ENCODE peak calls at places on chromosomes 1 and 21, in seven cellular contexts. One of them, this sample, is unnamed.

GRCh38 chr1:153611024-153611352 is 1.9 kb downstream of the S100A16 start:
- DNase-seq in AG10803: peak; percentile 48
- DNase-seq in amygdala: no peak
- DNase-seq in EH: peak; percentile 47
- DNase-seq in pancreas: no peak
- DNase-seq in Daoy: peak; percentile 37
- DNase-seq in KG1: no peak
- DNase-seq in this sample: no peak

GRCh38 chr1:19814681-19815503 is at the start of gene RNF186:
- DNase-seq in AG10803: no peak
- DNase-seq in Daoy: no peak
- DNase-seq in KG1: no peak
- DNase-seq in amygdala: no peak
- DNase-seq in pancreas: peak; percentile 94
- DNase-seq in EH: no peak
- DNase-seq in this sample: no peak

GRCh38 chr1:15116966-15117365 is 36.6 kb upstream of the TMEM51 start:
- DNase-seq in EH: no peak
- DNase-seq in AG10803: no peak
- DNase-seq in amygdala: no peak
- DNase-seq in pancreas: peak; percentile 70
- DNase-seq in Daoy: no peak
- DNase-seq in KG1: no peak
- DNase-seq in this sample: no peak

GRCh38 chr1:169012416-169012815 is 94.1 kb upstream of the ATP1B1 start:
- DNase-seq in AG10803: no peak
- DNase-seq in EH: no peak
- DNase-seq in amygdala: no peak
- DNase-seq in KG1: no peak
- DNase-seq in pancreas: no peak
- DNase-seq in Daoy: no peak
- DNase-seq in this sample: no peak

GRCh38 chr21:38985423-38986378 is 180.0 kb downstream of the ETS2 start:
- DNase-seq in Daoy: peak; percentile 97
- DNase-seq in amygdala: no peak
- DNase-seq in AG10803: peak; percentile 99
- DNase-seq in pancreas: peak; percentile 35
- DNase-seq in EH: peak; percentile 91
- DNase-seq in KG1: peak; percentile 78
- DNase-seq in this sample: no peak

GRCh38 chr1:153353226-153353947 is 4.3 kb upstream of the S100A9 start:
- DNase-seq in amygdala: no peak
- DNase-seq in pancreas: no peak
- DNase-seq in AG10803: no peak
- DNase-seq in KG1: no peak
- DNase-seq in Daoy: peak; percentile 33
- DNase-seq in EH: peak; percentile 7
- DNase-seq in this sample: peak; percentile 44

GRCh38 chr21:31873696-31874599 is 1.1 kb downstream of the HUNK start:
- DNase-seq in AG10803: peak; percentile 39
- DNase-seq in pancreas: peak; percentile 71
- DNase-seq in KG1: no peak
- DNase-seq in amygdala: no peak
- DNase-seq in Daoy: peak; percentile 75
- DNase-seq in EH: peak; percentile 37
- DNase-seq in this sample: peak; percentile 9

GRCh38 chr1:7581754-7582264 is 189.3 kb upstream of the VAMP3 start:
- DNase-seq in Daoy: no peak
- DNase-seq in pancreas: no peak
- DNase-seq in amygdala: no peak
- DNase-seq in AG10803: peak; percentile 8
- DNase-seq in EH: no peak
- DNase-seq in KG1: no peak
- DNase-seq in this sample: no peak

GRCh38 chr1:43582162-43582566 is 51.5 kb downstream of the PTPRF start:
- DNase-seq in pancreas: no peak
- DNase-seq in amygdala: no peak
- DNase-seq in Daoy: peak; percentile 97
- DNase-seq in AG10803: peak; percentile 89
- DNase-seq in EH: peak; percentile 92
- DNase-seq in KG1: no peak
- DNase-seq in this sample: peak; percentile 12

GRCh38 chr1:107529511-107530149 is 388.8 kb downstream of the NTNG1 start:
- DNase-seq in Daoy: peak; percentile 54
- DNase-seq in amygdala: no peak
- DNase-seq in AG10803: peak; percentile 73
- DNase-seq in EH: peak; percentile 30
- DNase-seq in KG1: peak; percentile 3
- DNase-seq in pancreas: no peak
- DNase-seq in this sample: peak; percentile 87

GRCh38 chr1:205750683-205751651 is 985 bp upstream of the NUCKS1 start:
- DNase-seq in AG10803: no peak
- DNase-seq in amygdala: no peak
- DNase-seq in EH: peak; percentile 19
- DNase-seq in KG1: no peak
- DNase-seq in Daoy: no peak
- DNase-seq in pancreas: no peak
- DNase-seq in this sample: peak; percentile 31

GRCh38 chr21:38897532-38898421 is 92.0 kb downstream of the ETS2 start:
- DNase-seq in pancreas: no peak
- DNase-seq in amygdala: no peak
- DNase-seq in AG10803: no peak
- DNase-seq in Daoy: no peak
- DNase-seq in EH: no peak
- DNase-seq in KG1: no peak
- DNase-seq in this sample: no peak

GRCh38 chr1:117842408-117843170 is 86.8 kb downstream of the GDAP2 start:
- DNase-seq in pancreas: no peak
- DNase-seq in EH: peak; percentile 46
- DNase-seq in Daoy: peak; percentile 55
- DNase-seq in KG1: no peak
- DNase-seq in AG10803: no peak
- DNase-seq in amygdala: no peak
- DNase-seq in this sample: peak; percentile 38

GRCh38 chr1:65149391-65149729 is 1.4 kb downstream of the AK4 start:
- DNase-seq in Daoy: no peak
- DNase-seq in AG10803: no peak
- DNase-seq in EH: peak; percentile 13
- DNase-seq in KG1: no peak
- DNase-seq in pancreas: no peak
- DNase-seq in amygdala: no peak
- DNase-seq in this sample: no peak

GRCh38 chr1:230242317-230242716 is 175.3 kb downstream of the GALNT2 start:
- DNase-seq in pancreas: no peak
- DNase-seq in EH: no peak
- DNase-seq in AG10803: no peak
- DNase-seq in Daoy: no peak
- DNase-seq in KG1: no peak
- DNase-seq in amygdala: no peak
- DNase-seq in this sample: no peak

GRCh38 chr1:225866061-225866844 is 15.9 kb downstream of the TMEM63A start:
- DNase-seq in amygdala: no peak
- DNase-seq in pancreas: no peak
- DNase-seq in KG1: peak; percentile 24
- DNase-seq in Daoy: peak; percentile 90
- DNase-seq in AG10803: peak; percentile 35
- DNase-seq in EH: peak; percentile 85
- DNase-seq in this sample: no peak

GRCh38 chr1:109864063-109864822 is 46.4 kb upstream of the CSF1 start:
- DNase-seq in amygdala: no peak
- DNase-seq in pancreas: no peak
- DNase-seq in Daoy: no peak
- DNase-seq in EH: peak; percentile 78
- DNase-seq in KG1: no peak
- DNase-seq in AG10803: peak; percentile 83
- DNase-seq in this sample: no peak

GRCh38 chr21:16840549-16840948 is 672.3 kb upstream of the CXADR start:
- DNase-seq in KG1: no peak
- DNase-seq in amygdala: no peak
- DNase-seq in Daoy: no peak
- DNase-seq in AG10803: peak; percentile 38
- DNase-seq in pancreas: no peak
- DNase-seq in EH: no peak
- DNase-seq in this sample: no peak

GRCh38 chr21:27400045-27400444 is 433.2 kb upstream of the ADAMTS5 start:
- DNase-seq in AG10803: no peak
- DNase-seq in amygdala: no peak
- DNase-seq in EH: no peak
- DNase-seq in pancreas: no peak
- DNase-seq in Daoy: no peak
- DNase-seq in KG1: no peak
- DNase-seq in this sample: no peak

GRCh38 chr1:244319283-244320132 is 132.2 kb downstream of the ADSS2 start:
- DNase-seq in AG10803: peak; percentile 90
- DNase-seq in pancreas: no peak
- DNase-seq in Daoy: peak; percentile 78
- DNase-seq in amygdala: no peak
- DNase-seq in EH: peak; percentile 86
- DNase-seq in KG1: peak; percentile 80
- DNase-seq in this sample: no peak

GRCh38 chr1:3501856-3502665 is 47.6 kb downstream of the ARHGEF16 start:
- DNase-seq in EH: peak; percentile 38
- DNase-seq in KG1: no peak
- DNase-seq in Daoy: peak; percentile 75
- DNase-seq in amygdala: no peak
- DNase-seq in AG10803: no peak
- DNase-seq in pancreas: peak; percentile 81
- DNase-seq in this sample: peak; percentile 27

GRCh38 chr21:29334717-29335428 is 36.2 kb downstream of the BACH1 start:
- DNase-seq in EH: peak; percentile 56
- DNase-seq in KG1: no peak
- DNase-seq in AG10803: peak; percentile 59
- DNase-seq in Daoy: peak; percentile 85
- DNase-seq in amygdala: no peak
- DNase-seq in pancreas: no peak
- DNase-seq in this sample: no peak

GRCh38 chr1:220828950-220829586 is 42.4 kb downstream of the MTARC1 start:
- DNase-seq in AG10803: no peak
- DNase-seq in EH: peak; percentile 26
- DNase-seq in Daoy: no peak
- DNase-seq in KG1: no peak
- DNase-seq in amygdala: no peak
- DNase-seq in pancreas: no peak
- DNase-seq in this sample: no peak

GRCh38 chr1:160087118-160087662 is 5.9 kb downstream of the KCNJ9 start:
- DNase-seq in EH: no peak
- DNase-seq in KG1: no peak
- DNase-seq in Daoy: no peak
- DNase-seq in AG10803: no peak
- DNase-seq in amygdala: no peak
- DNase-seq in pancreas: no peak
- DNase-seq in this sample: no peak

GRCh38 chr21:26148834-26149354 is 21.7 kb downstream of the APP start:
- DNase-seq in EH: peak; percentile 69
- DNase-seq in AG10803: peak; percentile 68
- DNase-seq in pancreas: no peak
- DNase-seq in Daoy: no peak
- DNase-seq in amygdala: no peak
- DNase-seq in KG1: no peak
- DNase-seq in this sample: peak; percentile 87

GRCh38 chr1:11285883-11286734 is 13.1 kb downstream of the UBIAD1 start:
- DNase-seq in pancreas: no peak
- DNase-seq in KG1: no peak
- DNase-seq in Daoy: no peak
- DNase-seq in amygdala: peak; percentile 13
- DNase-seq in EH: peak; percentile 24
- DNase-seq in AG10803: peak; percentile 16
- DNase-seq in this sample: peak; percentile 12

GRCh38 chr1:232212248-232212647 is 417.7 kb downstream of the SIPA1L2 start:
- DNase-seq in EH: peak; percentile 51
- DNase-seq in Daoy: no peak
- DNase-seq in amygdala: no peak
- DNase-seq in KG1: no peak
- DNase-seq in AG10803: no peak
- DNase-seq in pancreas: no peak
- DNase-seq in this sample: no peak

GRCh38 chr1:234885601-234886000 is 243.0 kb downstream of the TOMM20 start:
- DNase-seq in Daoy: no peak
- DNase-seq in KG1: no peak
- DNase-seq in AG10803: no peak
- DNase-seq in pancreas: no peak
- DNase-seq in amygdala: no peak
- DNase-seq in EH: no peak
- DNase-seq in this sample: no peak